ENCODE peak calls at places on chromosomes 7 and 10, in nine cellular contexts. W, A, F, S, N, Y, Z, D and L are unnamed samples.
A peak's percentile ranks its signal among the peaks of the same experiment; 100 is the strongest.

GRCh38 chr7:98520356-98520932 is 96.6 kb upstream of the NPTX2 start:
- DNase-seq in W (no peak), A (no peak), F (no peak), S (no peak), N (no peak), Y (no peak), Z (no peak), D (no peak), L (no peak)

GRCh38 chr10:88745633-88746032 is 14.2 kb upstream of the LIPN start:
- DNase-seq in W (no peak), A (no peak), F (no peak), S (no peak), N (no peak), Y (no peak), Z (no peak), D (no peak), L (no peak)

GRCh38 chr10:44860811-44861751 is 50.1 kb upstream of the TMEM72 start:
- DNase-seq in W (no peak), A (peak; percentile 95), F (no peak), S (peak; percentile 13), N (no peak), Y (no peak), Z (no peak), D (no peak), L (no peak)

GRCh38 chr10:111107023-111107422 is 30.2 kb downstream of the ADRA2A start:
- DNase-seq in W (no peak), A (no peak), F (peak; percentile 97), S (peak; percentile 62), N (no peak), Y (no peak), Z (no peak), D (no peak), L (no peak)

GRCh38 chr10:93749218-93749799 is 8.4 kb upstream of the LGI1 start:
- DNase-seq in W (no peak), A (no peak), F (no peak), S (no peak), N (no peak), Y (no peak), Z (no peak), D (no peak), L (no peak)

GRCh38 chr7:129376076-129376777 is 58.0 kb upstream of the STRIP2 start:
- DNase-seq in W (no peak), A (peak; percentile 15), F (peak; percentile 70), S (peak; percentile 61), N (no peak), Y (no peak), Z (peak; percentile 5), D (peak; percentile 76), L (peak; percentile 50)

GRCh38 chr7:44086627-44087026 is 4.3 kb upstream of the POLM start:
- DNase-seq in W (no peak), A (no peak), F (no peak), S (no peak), N (no peak), Y (no peak), Z (no peak), D (no peak), L (no peak)

GRCh38 chr7:142357953-142358520 is 100.2 kb upstream of the PRSS58 start:
- DNase-seq in W (peak; percentile 48), A (peak; percentile 82), F (peak; percentile 20), S (no peak), N (no peak), Y (no peak), Z (no peak), D (peak; percentile 68), L (peak; percentile 16)

GRCh38 chr10:87882555-87883294 is 19.3 kb downstream of the PTEN start:
- DNase-seq in W (no peak), A (no peak), F (no peak), S (no peak), N (no peak), Y (no peak), Z (no peak), D (no peak), L (no peak)

GRCh38 chr7:158912406-158912805 is 56.0 kb downstream of the DYNC2I1 start:
- DNase-seq in W (no peak), A (no peak), F (no peak), S (no peak), N (no peak), Y (no peak), Z (no peak), D (no peak), L (no peak)

GRCh38 chr7:113086431-113086888 is at the start of gene GPR85:
- DNase-seq in W (peak; percentile 78), A (peak; percentile 76), F (peak; percentile 61), S (peak; percentile 40), N (no peak), Y (no peak), Z (no peak), D (peak; percentile 30), L (no peak)

GRCh38 chr7:30028749-30029635 is 780 bp downstream of the PLEKHA8 start:
- DNase-seq in W (no peak), A (peak; percentile 44), F (no peak), S (no peak), N (peak; percentile 1), Y (no peak), Z (peak; percentile 10), D (peak; percentile 65), L (no peak)

DNA sequence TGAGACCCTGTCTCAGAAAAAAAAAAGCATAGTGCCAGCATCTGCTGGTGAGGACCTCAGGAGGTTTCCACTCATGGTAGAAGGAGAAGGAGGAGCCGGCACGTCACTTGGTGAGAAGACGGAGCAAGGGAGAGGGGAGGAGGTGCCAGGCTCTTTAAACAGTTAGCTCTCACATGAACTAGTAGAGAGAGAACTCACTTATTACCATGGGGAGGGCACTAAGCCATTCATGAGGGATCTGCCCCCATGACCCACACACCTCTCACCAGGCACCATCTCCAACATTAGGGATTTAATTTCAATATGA is 62.9 kb upstream of the VKORC1L1 start:
- DNase-seq in W (no peak), A (no peak), F (no peak), S (no peak), N (no peak), Y (no peak), Z (no peak), D (peak; percentile 70), L (no peak)
- H3K4me3 ChIP-seq in W (no peak overlapping the region), A (no peak overlapping the region), F (no peak overlapping the region), S (no peak overlapping the region), N (no peak overlapping the region), Y (no peak overlapping the region), Z (no peak overlapping the region), D (peak overlapping the region; percentile 38), L (no peak overlapping the region)

DNA sequence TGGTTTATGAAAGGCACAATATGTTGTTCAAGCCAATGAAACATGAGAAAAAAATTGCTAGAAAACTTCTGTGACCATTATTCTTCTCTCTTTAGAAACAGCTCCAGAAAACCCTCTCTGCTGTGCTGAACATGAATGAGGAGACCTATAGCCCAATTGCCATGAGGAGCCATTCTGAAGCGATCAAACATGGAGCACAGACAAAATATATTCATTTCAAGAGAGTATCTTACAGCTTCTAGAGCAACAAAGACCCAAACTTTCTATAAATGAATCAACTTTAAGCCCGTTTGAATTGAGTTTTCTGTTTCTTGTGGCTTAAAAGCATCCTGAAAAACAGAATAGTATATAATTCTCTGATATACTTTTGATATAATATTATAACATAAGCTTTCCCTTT is 83.4 kb upstream of the UCN3 start:
- DNase-seq in W (no peak), A (no peak), F (no peak), S (no peak), N (no peak), Y (no peak), Z (no peak), D (no peak), L (no peak)
- H3K4me3 ChIP-seq in W (no peak overlapping the region), A (no peak overlapping the region), F (no peak overlapping the region), S (no peak overlapping the region), N (no peak overlapping the region), Y (no peak overlapping the region), Z (no peak overlapping the region), D (no peak overlapping the region), L (no peak overlapping the region)

DNA sequence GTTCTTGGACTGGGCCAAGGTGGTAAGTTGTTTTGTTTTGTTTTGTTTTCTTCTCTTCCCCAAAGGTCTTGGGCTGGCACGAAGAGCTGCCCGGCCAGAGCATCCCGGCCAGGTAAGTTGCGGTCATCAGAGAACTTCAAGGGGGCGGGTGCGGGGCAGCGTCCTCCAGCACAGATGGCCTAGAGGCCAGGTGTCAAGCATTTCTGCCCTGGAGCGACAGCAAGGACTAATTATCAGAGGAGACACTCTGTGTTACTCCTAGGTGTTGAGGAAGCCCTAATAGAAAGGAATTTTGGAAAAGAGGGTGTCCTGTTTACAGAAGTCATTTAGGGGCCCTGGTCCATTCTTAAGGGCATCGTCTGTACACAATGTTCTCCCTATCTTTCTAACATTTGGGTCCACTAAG is 1.2 kb downstream of the ITGB8 start:
- DNase-seq in W (no peak), A (no peak), F (no peak), S (no peak), N (no peak), Y (no peak), Z (no peak), D (no peak), L (no peak)
- H3K4me3 ChIP-seq in W (peak overlapping the region; percentile 75), A (peak overlapping the region; percentile 84), F (peak overlapping the region; percentile 42), S (peak overlapping the region; percentile 70), N (no peak overlapping the region), Y (peak overlapping the region; percentile 83), Z (no peak overlapping the region), D (peak overlapping the region; percentile 60), L (peak overlapping the region; percentile 73)

GRCh38 chr10:79284158-79284871 is 63.0 kb upstream of the PPIF start:
- DNase-seq in W (no peak), A (no peak), F (no peak), S (no peak), N (no peak), Y (no peak), Z (no peak), D (peak; percentile 32), L (no peak)
- H3K4me3 ChIP-seq in W (no peak overlapping the region), A (no peak overlapping the region), F (no peak overlapping the region), S (no peak overlapping the region), N (no peak overlapping the region), Y (no peak overlapping the region), Z (no peak overlapping the region), D (peak overlapping the region; percentile 56), L (no peak overlapping the region)

DNA sequence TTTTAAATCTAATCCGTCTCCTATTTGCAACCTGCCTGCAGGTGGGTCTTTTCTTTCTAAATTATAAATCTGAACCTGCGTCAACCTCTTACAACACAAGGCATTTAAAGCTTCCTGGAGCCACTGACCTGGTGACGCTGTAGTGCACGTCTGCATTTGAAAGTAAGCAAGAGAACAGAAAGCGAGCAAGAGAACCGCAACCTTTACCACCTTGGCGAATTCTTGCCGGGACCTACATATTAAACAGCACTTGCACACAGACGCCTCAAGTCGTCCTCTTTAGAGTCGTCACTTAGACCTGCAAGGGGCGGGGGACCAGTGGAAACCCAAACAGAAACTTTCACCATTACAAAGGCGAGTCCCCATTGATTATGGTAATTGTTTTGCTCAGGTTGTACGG is 9.5 kb downstream of the GLI3 start:
- DNase-seq in W (no peak), A (no peak), F (no peak), S (no peak), N (no peak), Y (no peak), Z (no peak), D (peak; percentile 65), L (peak; percentile 16)
- H3K4me3 ChIP-seq in W (no peak overlapping the region), A (peak overlapping the region; percentile 0), F (no peak overlapping the region), S (peak overlapping the region; percentile 47), N (no peak overlapping the region), Y (peak overlapping the region; percentile 21), Z (no peak overlapping the region), D (peak overlapping the region; percentile 4), L (no peak overlapping the region)

GRCh38 chr7:19111474-19112143 is 5.8 kb downstream of the TWIST1 start:
- DNase-seq in W (peak; percentile 29), A (no peak), F (no peak), S (no peak), N (no peak), Y (no peak), Z (no peak), D (no peak), L (no peak)
- H3K4me3 ChIP-seq in W (no peak overlapping the region), A (peak overlapping the region; percentile 99), F (no peak overlapping the region), S (no peak overlapping the region), N (no peak overlapping the region), Y (no peak overlapping the region), Z (no peak overlapping the region), D (no peak overlapping the region), L (no peak overlapping the region)